ENCODE peak calls at places on chromosomes 2 and 18, in ten cellular contexts. U is fibroblast of lung, S is GM23248, H is HepG2, L is hepatocyte, Q is K562, O is GM23338, P is endothelial cell of umbilical vein, M is mammary epithelial cell, A is HCT116. J is an unnamed sample. For H3K79me2, the result is how much of the 10 kb centered on the place peaks cover.

GRCh38 chr2:224780096-224780495 is 63.9 kb upstream of the CCDC195 start:
- DNase-seq in M (no peak), Q (no peak), L (no peak), P (no peak), U (no peak), S (no peak), A (no peak), O (no peak), H (no peak), J (no peak)

GRCh38 chr2:109242654-109243331 is 113.8 kb downstream of the SH3RF3 start:
- DNase-seq in U (peak), M (peak), H (no peak), O (no peak), S (peak), Q (no peak), L (no peak), A (no peak), P (peak), J (no peak)

GRCh38 chr2:205590759-205591158 is 91.5 kb upstream of the NRP2 start:
- DNase-seq in O (no peak), M (no peak), S (peak), U (peak), H (no peak), P (peak), A (no peak), Q (no peak), L (no peak), J (no peak)

GRCh38 chr2:601806-602455 is 75.3 kb downstream of the TMEM18 start:
- DNase-seq in Q (no peak), S (no peak), H (no peak), A (no peak), U (no peak), O (no peak), L (no peak), P (no peak), M (no peak), J (no peak)

GRCh38 chr2:151757861-151758260 is 23.6 kb upstream of the NEB start:
- DNase-seq in L (no peak), O (no peak), S (no peak), M (no peak), U (no peak), A (no peak), Q (no peak), P (peak), H (peak), J (no peak)

GRCh38 chr2:224206816-224207215 is 167.7 kb upstream of the SERPINE2 start:
- DNase-seq in L (no peak), Q (no peak), P (no peak), O (no peak), S (no peak), U (no peak), A (no peak), H (no peak), M (peak), J (no peak)

GRCh38 chr2:100380681-100381080 is 36.8 kb downstream of the CHST10 start:
- DNase-seq in L (no peak), O (no peak), Q (no peak), U (no peak), A (no peak), M (no peak), S (no peak), H (no peak), P (no peak), J (no peak)

GRCh38 chr2:130827502-130828251 is 9.0 kb upstream of the ARHGEF4 start:
- DNase-seq in S (peak), A (no peak), O (peak), M (peak), H (no peak), Q (no peak), L (no peak), U (peak), P (no peak), J (peak)

GRCh38 chr18:40283560-40283959 is 1671.5 kb upstream of the PIK3C3 start:
- DNase-seq in Q (no peak), H (no peak), P (no peak), S (no peak), L (no peak), O (peak), U (no peak), A (no peak), M (no peak), J (no peak)

GRCh38 chr2:219418570-219419189 is 503 bp downstream of the DES start:
- DNase-seq in H (no peak), A (no peak), U (peak), M (no peak), P (no peak), L (no peak), O (peak), S (peak), Q (no peak), J (peak)

GRCh38 chr2:65186093-65186868 is 41.4 kb upstream of the ACTR2 start:
- DNase-seq in H (peak), S (no peak), Q (no peak), P (peak), O (no peak), A (no peak), L (no peak), M (no peak), U (no peak), J (no peak)

GRCh38 chr18:56124186-56124585 is 514.2 kb downstream of the TXNL1 start:
- DNase-seq in P (peak), M (peak), S (peak), H (no peak), U (peak), L (no peak), A (no peak), O (no peak), Q (no peak), J (no peak)

GRCh38 chr2:178747767-178748166 is 59.5 kb downstream of the TTN start:
- DNase-seq in S (peak), Q (no peak), P (no peak), L (no peak), A (no peak), O (no peak), M (peak), U (peak), H (no peak), J (no peak)

GRCh38 chr18:6054443-6054842 is 159.1 kb upstream of the TMEM200C start:
- DNase-seq in L (no peak), S (no peak), A (no peak), U (no peak), Q (no peak), O (no peak), H (no peak), P (no peak), M (no peak), J (no peak)

GRCh38 chr2:24245986-24246779 is 71.3 kb downstream of the FAM228A start:
- DNase-seq in H (no peak), S (peak), O (no peak), P (no peak), A (no peak), U (peak), Q (no peak), L (no peak), M (no peak), J (no peak)

GRCh38 chr2:239399404-239399999 is 1.3 kb downstream of the HDAC4 start:
- DNase-seq in H (peak), P (peak), U (peak), O (no peak), S (peak), M (peak), Q (peak), A (no peak), L (peak), J (peak)

GRCh38 chr2:212892193-212892592 is 259.2 kb downstream of the IKZF2 start:
- DNase-seq in P (peak), M (peak), O (peak), A (peak), S (peak), U (peak), Q (no peak), H (peak), L (peak), J (peak)

GRCh38 chr2:133456156-133456555 is 112.1 kb downstream of the NCKAP5 start:
- DNase-seq in U (no peak), L (no peak), Q (no peak), M (no peak), O (no peak), A (no peak), S (no peak), P (no peak), H (no peak), J (no peak)

GRCh38 chr18:42617086-42617725 is 498.3 kb downstream of the RIT2 start:
- DNase-seq in Q (no peak), U (no peak), H (no peak), M (no peak), O (no peak), P (no peak), S (no peak), A (no peak), L (no peak), J (no peak)

GRCh38 chr2:235478609-235479008 is 15.2 kb upstream of the AGAP1 start:
- DNase-seq in O (no peak), L (no peak), Q (no peak), U (no peak), H (no peak), A (no peak), M (no peak), P (no peak), S (no peak), J (no peak)

GRCh38 chr2:71299507-71299906 is 32.1 kb upstream of the ZNF638 start:
- DNase-seq in O (peak), L (peak), A (no peak), S (peak), Q (peak), P (peak), M (peak), H (peak), U (peak), J (peak)

GRCh38 chr2:197191948-197192338 is 118.6 kb downstream of the ANKRD44 start:
- DNase-seq in P (no peak), U (no peak), L (no peak), M (no peak), A (no peak), H (no peak), Q (no peak), O (no peak), S (no peak), J (no peak)

GRCh38 chr2:78115291-78115690 is 593.1 kb upstream of the LRRTM4 start:
- DNase-seq in H (no peak), L (no peak), M (no peak), P (no peak), Q (no peak), S (no peak), O (no peak), A (no peak), U (no peak), J (no peak)

DNA sequence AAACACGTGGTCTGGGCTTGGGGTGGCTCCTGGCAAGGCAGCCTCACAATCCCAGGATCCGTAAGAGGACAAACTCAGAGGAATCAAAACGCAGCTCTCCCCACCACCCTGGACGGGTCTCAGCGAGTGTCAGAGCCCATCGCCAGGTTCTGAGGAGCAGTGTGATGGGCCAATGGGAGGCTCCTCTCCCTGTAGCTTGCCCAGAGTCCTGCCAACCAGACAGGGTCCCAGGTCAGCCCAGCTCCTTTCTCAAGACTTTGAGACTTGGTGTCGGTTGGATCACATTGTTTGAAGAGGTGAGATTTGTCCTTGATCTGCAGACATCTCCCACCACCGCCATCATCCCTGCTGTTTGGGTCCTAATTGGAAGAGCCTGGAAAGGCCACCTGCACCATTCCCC is 50.4 kb downstream of the GLI2 start:
- DNase-seq in S (no peak), L (no peak), H (no peak), A (no peak), Q (no peak), U (no peak), P (no peak), O (peak), M (no peak), J (no peak)
- TF ChIP-seq EZH2 in S (no peak), L (no peak), H (no peak), A (no peak), Q (no peak), U (no peak), P (no peak), O (no peak), M (no peak), J (no peak)

GRCh38 chr2:176285321-176285720 is 16.1 kb downstream of the MTX2 start:
- DNase-seq in U (peak), O (no peak), H (no peak), L (no peak), M (peak), Q (no peak), S (peak), A (no peak), P (no peak), J (no peak)
- H3K79me2 ChIP-seq in U (under half), O (half or more), H (half or more), L (half or more), M (half or more), Q (half or more), S (half or more), A (half or more), P (half or more), J (half or more)

GRCh38 chr2:172234716-172235661 is 132.3 kb upstream of the DLX2 start:
- DNase-seq in U (no peak), A (no peak), L (peak), M (no peak), H (peak), S (peak), O (peak), Q (peak), P (peak), J (peak)
- TF ChIP-seq EZH2 in U (no peak), A (no peak), L (no peak), M (no peak), H (peak), S (peak), O (peak), Q (no peak), P (peak), J (peak)

GRCh38 chr2:42350434-42351063 is 10.5 kb downstream of the COX7A2L start:
- DNase-seq in M (no peak), L (no peak), S (no peak), H (no peak), Q (no peak), P (no peak), A (no peak), O (no peak), U (no peak), J (no peak)
- H3K79me2 ChIP-seq in M (half or more), L (half or more), S (half or more), H (half or more), Q (half or more), P (half or more), A (half or more), O (half or more), U (under half), J (half or more)

DNA sequence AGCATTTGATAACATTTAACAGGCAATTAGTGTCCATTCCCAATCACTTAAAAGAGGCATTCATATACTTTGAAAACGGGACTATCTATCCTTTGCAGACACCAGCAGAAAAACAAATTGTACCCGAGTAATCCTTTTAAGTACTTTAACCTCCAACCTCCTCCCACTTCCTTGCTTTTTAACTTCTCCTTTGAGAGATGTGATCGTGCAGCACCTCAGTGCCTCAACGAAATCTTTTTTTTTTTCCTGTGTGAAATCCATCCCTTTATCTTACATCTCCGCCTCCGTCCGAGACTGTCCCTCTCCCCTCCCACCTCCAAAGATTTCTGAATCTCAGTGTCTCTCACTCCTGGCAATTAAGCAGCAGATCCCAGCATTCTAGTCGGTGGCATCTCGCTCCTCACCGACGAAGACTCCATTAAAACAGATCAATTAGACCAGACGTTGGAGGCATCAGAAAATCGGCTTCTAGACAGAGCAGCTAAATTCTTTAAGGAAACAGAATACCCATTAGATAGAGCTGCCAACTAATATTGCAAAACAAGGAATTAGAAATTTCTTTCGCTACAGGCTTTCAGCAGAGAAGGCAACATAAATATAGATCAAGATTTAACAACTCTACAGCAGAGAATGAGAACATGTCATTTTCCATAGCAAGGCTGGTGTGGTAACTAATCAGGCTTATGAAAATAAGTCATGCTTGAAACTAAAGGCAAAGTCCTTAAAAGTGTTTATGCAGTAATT is 1.9 kb upstream of the TMEFF2 start:
- DNase-seq in P (peak), O (peak), A (no peak), H (no peak), L (no peak), M (no peak), Q (no peak), S (peak), U (no peak), J (peak)
- TF ChIP-seq EZH2 in P (no peak), O (no peak), A (no peak), H (peak), L (peak), M (no peak), Q (no peak), S (peak), U (no peak), J (no peak)

GRCh38 chr2:172560721-172561120 is 4.8 kb downstream of the PDK1 start:
- DNase-seq in L (no peak), A (no peak), U (no peak), O (no peak), S (peak), M (no peak), Q (no peak), H (no peak), P (no peak), J (no peak)
- H3K79me2 ChIP-seq in L (under half), A (under half), U (under half), O (under half), S (half or more), M (half or more), Q (half or more), H (half or more), P (under half), J (under half)

DNA sequence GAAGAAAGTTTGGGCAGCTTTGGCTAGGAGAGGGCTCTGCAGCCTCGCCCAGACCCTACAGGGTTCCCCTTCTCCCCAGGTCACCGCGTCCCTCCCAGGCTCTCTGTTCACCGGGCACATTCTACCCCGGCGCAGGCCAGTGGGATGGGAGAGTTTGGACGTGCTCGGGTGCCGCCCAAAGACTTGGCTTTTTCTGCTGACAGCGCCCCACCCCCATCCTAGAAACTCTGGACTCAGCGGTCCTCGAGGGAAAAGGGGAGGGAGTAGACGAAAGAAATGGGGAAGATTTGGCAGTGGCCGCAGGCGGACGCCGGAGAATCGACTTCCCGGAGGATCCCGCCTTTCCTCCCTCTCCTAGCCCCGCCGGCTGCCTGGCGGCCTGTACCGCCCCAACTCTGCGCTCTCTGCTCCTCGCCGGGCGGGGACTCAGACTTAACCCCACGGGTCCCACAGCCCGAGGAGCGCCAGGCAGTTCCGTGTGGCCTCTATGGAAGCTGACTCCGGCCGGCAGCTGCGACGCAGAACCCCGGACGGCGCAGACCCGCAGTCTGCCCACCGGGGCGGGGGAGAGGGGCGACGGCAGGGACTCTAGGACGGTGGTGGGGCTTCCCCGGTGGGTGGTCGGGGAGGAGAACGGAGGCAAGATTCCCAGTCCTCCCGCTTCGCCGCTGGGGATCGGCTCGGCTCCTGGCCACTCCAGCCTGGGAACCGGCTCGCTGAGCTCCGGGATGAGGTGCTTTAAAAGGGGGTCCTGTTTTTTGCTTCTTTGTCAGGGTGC is 865 bp upstream of the SIX2 start:
- DNase-seq in P (peak), S (peak), M (peak), Q (no peak), A (no peak), H (no peak), U (peak), L (peak), O (peak), J (peak)
- TF ChIP-seq EZH2 in P (peak), S (no peak), M (peak), Q (no peak), A (no peak), H (peak), U (peak), L (peak), O (peak), J (peak)

DNA sequence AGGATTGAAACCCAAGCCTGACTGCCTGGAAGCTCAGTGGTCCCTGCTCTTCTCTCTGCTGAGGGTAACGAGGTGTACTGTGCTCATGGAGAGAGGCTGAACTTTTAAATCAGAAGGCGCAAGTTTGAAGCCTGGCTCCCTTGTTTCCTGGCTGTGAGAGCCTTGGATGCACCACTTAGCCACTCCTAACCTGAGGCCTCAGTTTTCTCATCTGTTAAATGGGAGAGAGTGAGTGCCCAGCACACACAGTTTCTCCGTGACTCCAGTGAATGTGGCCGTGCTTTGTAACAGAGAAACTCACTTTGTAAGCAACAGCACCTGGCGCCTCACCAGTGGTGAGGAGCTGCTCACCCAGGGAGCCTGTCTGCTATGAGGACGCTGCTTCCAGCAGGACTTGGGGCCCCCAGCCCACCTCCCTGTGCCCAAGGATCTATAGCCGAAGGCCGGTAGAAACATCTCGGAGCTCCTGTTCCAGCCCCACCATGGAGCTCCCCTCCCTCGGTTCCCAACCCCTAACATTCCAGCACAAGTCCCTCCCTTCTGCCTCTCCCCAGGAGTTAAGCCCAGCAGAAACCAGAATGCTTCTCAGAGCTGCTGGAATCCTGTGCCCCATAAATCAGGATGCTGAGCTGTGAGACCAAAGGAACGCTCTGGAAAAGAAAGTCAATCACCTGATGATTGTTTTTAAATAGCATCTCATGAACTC is 20.3 kb upstream of the KCNK3 start:
- DNase-seq in L (no peak), M (no peak), U (no peak), Q (no peak), P (no peak), O (peak), H (no peak), S (no peak), A (no peak), J (no peak)
- H3K79me2 ChIP-seq in L (under half), M (under half), U (under half), Q (under half), P (under half), O (under half), H (under half), S (under half), A (under half), J (under half)